ENCODE peak calls at places on chromosome 20, in ten cellular contexts. One of them, this sample, is unnamed.

GRCh38 chr20:20207291-20207690 is 155.0 kb downstream of the CFAP61 start:
- DNase-seq in activated T-cell treated with anti-CD3 and anti-CD28 coated beads, Interleukin-2, amount 50 U/mL, for 4 hours: no peak
- DNase-seq in DMS153: peak; percentile 40
- DNase-seq in NCI-H524: no peak
- DNase-seq in NCI-H82: no peak
- DNase-seq in uterus: no peak
- DNase-seq in heart left ventricle: no peak
- DNase-seq in NCI-H1105 treated with DMSO at 0.1 percent for 48 hours: no peak
- DNase-seq in mucosa of gallbladder: no peak
- DNase-seq in NCI-H510A: peak; percentile 55
- DNase-seq in this sample: no peak

GRCh38 chr20:1287787-1288569 is 21.9 kb downstream of the SNPH start:
- DNase-seq in mucosa of gallbladder: no peak
- DNase-seq in NCI-H82: no peak
- DNase-seq in NCI-H524: no peak
- DNase-seq in heart left ventricle: peak; percentile 60
- DNase-seq in NCI-H1105 treated with DMSO at 0.1 percent for 48 hours: no peak
- DNase-seq in NCI-H510A: no peak
- DNase-seq in DMS153: no peak
- DNase-seq in uterus: no peak
- DNase-seq in activated T-cell treated with anti-CD3 and anti-CD28 coated beads, Interleukin-2, amount 50 U/mL, for 4 hours: no peak
- DNase-seq in this sample: no peak

GRCh38 chr20:49983848-49984408 is 1.1 kb downstream of the SNAI1 start:
- DNase-seq in NCI-H1105 treated with DMSO at 0.1 percent for 48 hours: no peak
- DNase-seq in activated T-cell treated with anti-CD3 and anti-CD28 coated beads, Interleukin-2, amount 50 U/mL, for 4 hours: no peak
- DNase-seq in heart left ventricle: peak; percentile 39
- DNase-seq in NCI-H524: no peak
- DNase-seq in uterus: peak; percentile 39
- DNase-seq in NCI-H510A: no peak
- DNase-seq in DMS153: no peak
- DNase-seq in mucosa of gallbladder: no peak
- DNase-seq in NCI-H82: no peak
- DNase-seq in this sample: no peak

GRCh38 chr20:2914160-2914559 is 40.9 kb downstream of the PTPRA start:
- DNase-seq in NCI-H1105 treated with DMSO at 0.1 percent for 48 hours: peak; percentile 26
- DNase-seq in NCI-H510A: no peak
- DNase-seq in DMS153: no peak
- DNase-seq in uterus: no peak
- DNase-seq in NCI-H524: no peak
- DNase-seq in activated T-cell treated with anti-CD3 and anti-CD28 coated beads, Interleukin-2, amount 50 U/mL, for 4 hours: no peak
- DNase-seq in mucosa of gallbladder: peak; percentile 12
- DNase-seq in heart left ventricle: no peak
- DNase-seq in NCI-H82: peak; percentile 62
- DNase-seq in this sample: no peak

GRCh38 chr20:47887477-47888080 is 102.3 kb upstream of the SULF2 start:
- DNase-seq in activated T-cell treated with anti-CD3 and anti-CD28 coated beads, Interleukin-2, amount 50 U/mL, for 4 hours: no peak
- DNase-seq in uterus: no peak
- DNase-seq in heart left ventricle: no peak
- DNase-seq in NCI-H524: no peak
- DNase-seq in NCI-H1105 treated with DMSO at 0.1 percent for 48 hours: no peak
- DNase-seq in NCI-H82: no peak
- DNase-seq in NCI-H510A: no peak
- DNase-seq in DMS153: no peak
- DNase-seq in mucosa of gallbladder: no peak
- DNase-seq in this sample: no peak

GRCh38 chr20:62576815-62577214 is 65.5 kb upstream of the SLCO4A1 start:
- DNase-seq in NCI-H510A: no peak
- DNase-seq in heart left ventricle: peak; percentile 35
- DNase-seq in activated T-cell treated with anti-CD3 and anti-CD28 coated beads, Interleukin-2, amount 50 U/mL, for 4 hours: no peak
- DNase-seq in NCI-H1105 treated with DMSO at 0.1 percent for 48 hours: no peak
- DNase-seq in NCI-H524: no peak
- DNase-seq in NCI-H82: no peak
- DNase-seq in uterus: no peak
- DNase-seq in DMS153: no peak
- DNase-seq in mucosa of gallbladder: no peak
- DNase-seq in this sample: no peak

GRCh38 chr20:43909211-43909610 is 5.4 kb upstream of the TOX2 start:
- DNase-seq in NCI-H510A: no peak
- DNase-seq in activated T-cell treated with anti-CD3 and anti-CD28 coated beads, Interleukin-2, amount 50 U/mL, for 4 hours: no peak
- DNase-seq in NCI-H524: no peak
- DNase-seq in uterus: no peak
- DNase-seq in heart left ventricle: no peak
- DNase-seq in NCI-H1105 treated with DMSO at 0.1 percent for 48 hours: no peak
- DNase-seq in DMS153: no peak
- DNase-seq in mucosa of gallbladder: no peak
- DNase-seq in NCI-H82: no peak
- DNase-seq in this sample: no peak

GRCh38 chr20:24469116-24470030 is at the start of gene SYNDIG1:
- DNase-seq in DMS153: no peak
- DNase-seq in NCI-H82: peak; percentile 59
- DNase-seq in NCI-H524: peak; percentile 52
- DNase-seq in heart left ventricle: peak; percentile 56
- DNase-seq in uterus: peak; percentile 28
- DNase-seq in NCI-H510A: no peak
- DNase-seq in activated T-cell treated with anti-CD3 and anti-CD28 coated beads, Interleukin-2, amount 50 U/mL, for 4 hours: no peak
- DNase-seq in NCI-H1105 treated with DMSO at 0.1 percent for 48 hours: peak; percentile 44
- DNase-seq in mucosa of gallbladder: no peak
- DNase-seq in this sample: peak; percentile 52

GRCh38 chr20:37347891-37348642 is 2.1 kb downstream of the SRC start:
- DNase-seq in heart left ventricle: no peak
- DNase-seq in uterus: no peak
- DNase-seq in mucosa of gallbladder: no peak
- DNase-seq in DMS153: no peak
- DNase-seq in NCI-H510A: no peak
- DNase-seq in NCI-H1105 treated with DMSO at 0.1 percent for 48 hours: no peak
- DNase-seq in activated T-cell treated with anti-CD3 and anti-CD28 coated beads, Interleukin-2, amount 50 U/mL, for 4 hours: no peak
- DNase-seq in NCI-H82: no peak
- DNase-seq in NCI-H524: no peak
- DNase-seq in this sample: no peak

GRCh38 chr20:51388756-51389542 is 153.6 kb downstream of the NFATC2 start:
- DNase-seq in NCI-H524: no peak
- DNase-seq in NCI-H1105 treated with DMSO at 0.1 percent for 48 hours: no peak
- DNase-seq in heart left ventricle: no peak
- DNase-seq in NCI-H82: no peak
- DNase-seq in NCI-H510A: no peak
- DNase-seq in DMS153: no peak
- DNase-seq in activated T-cell treated with anti-CD3 and anti-CD28 coated beads, Interleukin-2, amount 50 U/mL, for 4 hours: no peak
- DNase-seq in mucosa of gallbladder: no peak
- DNase-seq in uterus: no peak
- DNase-seq in this sample: no peak

GRCh38 chr20:59184880-59185447 is 21.3 kb downstream of the ZNF831 start:
- DNase-seq in NCI-H510A: no peak
- DNase-seq in activated T-cell treated with anti-CD3 and anti-CD28 coated beads, Interleukin-2, amount 50 U/mL, for 4 hours: no peak
- DNase-seq in heart left ventricle: no peak
- DNase-seq in DMS153: no peak
- DNase-seq in NCI-H82: no peak
- DNase-seq in uterus: no peak
- DNase-seq in mucosa of gallbladder: no peak
- DNase-seq in NCI-H524: no peak
- DNase-seq in NCI-H1105 treated with DMSO at 0.1 percent for 48 hours: no peak
- DNase-seq in this sample: no peak

GRCh38 chr20:21719592-21720214 is 14.2 kb downstream of the PAX1 start:
- DNase-seq in mucosa of gallbladder: peak; percentile 64
- DNase-seq in DMS153: peak; percentile 56
- DNase-seq in heart left ventricle: no peak
- DNase-seq in NCI-H1105 treated with DMSO at 0.1 percent for 48 hours: peak; percentile 80
- DNase-seq in NCI-H510A: no peak
- DNase-seq in uterus: no peak
- DNase-seq in activated T-cell treated with anti-CD3 and anti-CD28 coated beads, Interleukin-2, amount 50 U/mL, for 4 hours: no peak
- DNase-seq in NCI-H524: peak; percentile 26
- DNase-seq in NCI-H82: peak; percentile 77
- DNase-seq in this sample: no peak

This sample was measured in left cardiac atrium.